ENCODE peak calls at places on chromosomes 6 and 20, in ten cellular contexts. S is HL-60; Q is ELR; N is body of pancreas; F is type B pancreatic cell; J is stomach; B is GM06990; R is foreskin fibroblast; E is activated CD4-positive, CD25-positive, alpha-beta regulatory T cell; G is A172. M is an unnamed sample.

GRCh38 chr6:112037783-112038216 is 16.1 kb upstream of the CCN6 start:
- DNase-seq in S (no peak), Q (peak), N (peak), F (no peak), J (peak), B (no peak), R (peak), E (no peak), G (peak), M (no peak)

GRCh38 chr20:1005452-1006027 is 3.4 kb upstream of the RSPO4 start:
- DNase-seq in S (peak), Q (peak), N (peak), F (no peak), J (no peak), B (no peak), R (peak), E (no peak), G (peak), M (peak)

GRCh38 chr6:113847435-113847834 is 9.7 kb upstream of the MARCKS start:
- DNase-seq in S (no peak), Q (peak), N (no peak), F (no peak), J (no peak), B (no peak), R (no peak), E (no peak), G (peak), M (no peak)

GRCh38 chr6:52333840-52334200 is 28.1 kb upstream of the PAQR8 start:
- DNase-seq in S (no peak), Q (no peak), N (no peak), F (no peak), J (no peak), B (no peak), R (no peak), E (no peak), G (no peak), M (no peak)

GRCh38 chr6:38209291-38209865 is 389.9 kb downstream of the ZFAND3 start:
- DNase-seq in S (no peak), Q (no peak), N (no peak), F (no peak), J (no peak), B (no peak), R (no peak), E (no peak), G (no peak), M (no peak)

GRCh38 chr6:53627391-53628218 is 38.0 kb downstream of the KLHL31 start:
- DNase-seq in S (no peak), Q (no peak), N (no peak), F (no peak), J (no peak), B (no peak), R (no peak), E (no peak), G (no peak), M (no peak)

GRCh38 chr20:37237656-37238055 is 24.0 kb downstream of the GHRH start:
- DNase-seq in S (no peak), Q (no peak), N (no peak), F (no peak), J (no peak), B (no peak), R (no peak), E (no peak), G (no peak), M (no peak)

GRCh38 chr20:53763707-53764415 is 170.2 kb upstream of the ZNF217 start:
- DNase-seq in S (no peak), Q (no peak), N (peak), F (no peak), J (peak), B (no peak), R (no peak), E (no peak), G (no peak), M (peak)

GRCh38 chr20:5077761-5078387 is 41.9 kb downstream of the PCNA start:
- DNase-seq in S (no peak), Q (no peak), N (no peak), F (no peak), J (no peak), B (no peak), R (no peak), E (no peak), G (peak), M (no peak)

GRCh38 chr6:44067760-44068139 is 59.5 kb downstream of the MRPL14 start:
- DNase-seq in S (no peak), Q (peak), N (no peak), F (no peak), J (no peak), B (no peak), R (no peak), E (no peak), G (no peak), M (no peak)

GRCh38 chr6:30542404-30542725 is 13.9 kb downstream of the GNL1 start:
- DNase-seq in S (no peak), Q (no peak), N (no peak), F (no peak), J (no peak), B (no peak), R (no peak), E (no peak), G (no peak), M (no peak)

GRCh38 chr6:47041741-47042140 is 391 bp downstream of the ADGRF1 start:
- DNase-seq in S (no peak), Q (no peak), N (no peak), F (no peak), J (no peak), B (no peak), R (no peak), E (no peak), G (no peak), M (no peak)

GRCh38 chr6:98824163-98824906 is 10.0 kb upstream of the POU3F2 start:
- DNase-seq in S (no peak), Q (no peak), N (no peak), F (peak), J (no peak), B (no peak), R (no peak), E (no peak), G (no peak), M (no peak)

GRCh38 chr20:19993937-19994667 is 23.1 kb upstream of the NAA20 start:
- DNase-seq in S (no peak), Q (peak), N (no peak), F (no peak), J (no peak), B (no peak), R (peak), E (no peak), G (peak), M (no peak)

GRCh38 chr20:51220293-51220706 is 197.4 kb upstream of the KCNG1 start:
- DNase-seq in S (no peak), Q (peak), N (peak), F (no peak), J (peak), B (peak), R (no peak), E (peak), G (peak), M (no peak)

GRCh38 chr6:158322724-158323560 is 10.7 kb downstream of the TULP4 start:
- DNase-seq in S (peak), Q (peak), N (no peak), F (no peak), J (no peak), B (peak), R (peak), E (no peak), G (peak), M (no peak)

GRCh38 chr6:53424300-53424699 is 75.5 kb upstream of the ELOVL5 start:
- DNase-seq in S (no peak), Q (no peak), N (no peak), F (no peak), J (no peak), B (no peak), R (no peak), E (no peak), G (no peak), M (no peak)

M was measured in NCI-H1436.